ENCODE peak calls at places on chromosomes 12 and 14, in four cellular contexts. I, R, L and W are unnamed samples.

GRCh38 chr14:52902971-52903385 is 47.9 kb downstream of the FERMT2 start:
- DNase-seq in I (no peak), R (no peak), L (no peak), W (no peak)

GRCh38 chr14:62886461-62886860 is 158.8 kb downstream of the KCNH5 start:
- DNase-seq in I (no peak), L (no peak), R (no peak), W (no peak)

GRCh38 chr12:50642035-50642451 is 121.9 kb upstream of the ATF1 start:
- DNase-seq in R (peak; percentile 36), I (peak; percentile 22), L (no peak), W (no peak)

GRCh38 chr12:39003541-39004160 is 98.3 kb upstream of the CPNE8 start:
- DNase-seq in R (peak; percentile 15), L (no peak), I (no peak), W (no peak)

GRCh38 chr14:87306770-87307169 is 686.2 kb downstream of the GALC start:
- DNase-seq in I (no peak), R (no peak), L (no peak), W (no peak)

GRCh38 chr12:1611775-1612174 is 17.3 kb upstream of the WNT5B start:
- DNase-seq in I (no peak), L (no peak), R (no peak), W (no peak)

GRCh38 chr14:91402278-91403068 is 15.1 kb downstream of the CCDC88C start:
- DNase-seq in L (peak; percentile 80), R (no peak), I (no peak), W (peak; percentile 26)

GRCh38 chr12:26055087-26055486 is 69.8 kb downstream of the BHLHE41 start:
- DNase-seq in L (no peak), I (no peak), R (no peak), W (no peak)

GRCh38 chr12:113162102-113163029 is 12.8 kb downstream of the CFAP73 start:
- DNase-seq in L (no peak), I (no peak), R (no peak), W (no peak)

GRCh38 chr12:11778703-11779102 is 129.2 kb downstream of the ETV6 start:
- DNase-seq in I (no peak), L (no peak), R (no peak), W (no peak)

GRCh38 chr12:5014269-5014668 is 29.4 kb upstream of the KCNA5 start:
- DNase-seq in R (no peak), L (no peak), I (no peak), W (no peak)

GRCh38 chr12:51524386-51524901 is 66.6 kb upstream of the SCN8A start:
- DNase-seq in I (no peak), L (no peak), R (no peak), W (no peak)

GRCh38 chr14:23547924-23548323 is 3.6 kb downstream of the ZFHX2 start:
- DNase-seq in L (no peak), R (no peak), I (no peak), W (no peak)

GRCh38 chr12:10511756-10512355 is 6.2 kb downstream of the EIF2S3B start:
- DNase-seq in R (no peak), L (no peak), I (no peak), W (no peak)

GRCh38 chr12:57781241-57781640 is 1.3 kb upstream of the TSFM start:
- DNase-seq in L (no peak), R (no peak), I (no peak), W (no peak)

GRCh38 chr14:103880334-103880985 is 33.1 kb upstream of the PPP1R13B start:
- DNase-seq in I (peak; percentile 54), L (peak; percentile 80), R (no peak), W (peak; percentile 90)

GRCh38 chr12:27331299-27331926 is 1.2 kb upstream of the BMAL2 start:
- DNase-seq in R (peak; percentile 35), L (peak; percentile 20), I (peak; percentile 64), W (no peak)

GRCh38 chr14:96037891-96038557 is 1.1 kb upstream of the C14orf132 start:
- DNase-seq in I (peak; percentile 34), L (peak; percentile 91), R (no peak), W (no peak)

GRCh38 chr14:71403673-71404072 is 496.4 kb downstream of the PCNX1 start:
- DNase-seq in I (no peak), R (peak; percentile 39), L (no peak), W (no peak)

GRCh38 chr12:47852096-47852571 is 32.4 kb upstream of the HDAC7 start:
- DNase-seq in L (no peak), I (no peak), R (peak; percentile 72), W (no peak)

GRCh38 chr12:19131020-19131431 is 1.5 kb downstream of the PLEKHA5 start:
- DNase-seq in I (peak; percentile 18), R (peak; percentile 41), L (peak; percentile 23), W (no peak)

GRCh38 chr12:6345319-6346071 is 3.6 kb upstream of the TNFRSF1A start:
- DNase-seq in R (peak; percentile 84), L (peak; percentile 79), I (peak; percentile 90), W (peak; percentile 85)

GRCh38 chr14:74919421-74920165 is 3.5 kb downstream of the RPS6KL1 start:
- DNase-seq in L (no peak), R (no peak), I (no peak), W (no peak)

GRCh38 chr12:57518176-57518919 is 2.0 kb downstream of the DDIT3 start:
- DNase-seq in R (no peak), L (no peak), I (no peak), W (no peak)

GRCh38 chr14:61570188-61570960 is 124.9 kb upstream of the HIF1A start:
- DNase-seq in L (no peak), I (no peak), R (no peak), W (no peak)

GRCh38 chr12:131672311-131672940 is 38.5 kb upstream of the SFSWAP start:
- DNase-seq in I (no peak), R (no peak), L (no peak), W (no peak)

GRCh38 chr12:107318804-107319535 is 225.6 kb upstream of the CRY1 start:
- DNase-seq in I (no peak), R (no peak), L (no peak), W (no peak)

GRCh38 chr12:131085816-131086591 is 132.3 kb downstream of the ADGRD1 start:
- DNase-seq in I (no peak), L (peak; percentile 12), R (no peak), W (peak; percentile 11)

GRCh38 chr14:73802431-73803188 is 49.0 kb upstream of the PTGR2 start:
- DNase-seq in L (no peak), I (no peak), R (no peak), W (no peak)

GRCh38 chr14:29754134-29754533 is 173.5 kb downstream of the PRKD1 start:
- DNase-seq in R (no peak), I (no peak), L (no peak), W (no peak)

GRCh38 chr12:94150483-94151225 is 2.3 kb downstream of the PLXNC1 start:
- DNase-seq in L (peak; percentile 32), I (no peak), R (no peak), W (peak; percentile 66)

GRCh38 chr12:94267907-94268575 is 119.7 kb downstream of the PLXNC1 start:
- DNase-seq in L (no peak), R (no peak), I (no peak), W (no peak)

DNA sequence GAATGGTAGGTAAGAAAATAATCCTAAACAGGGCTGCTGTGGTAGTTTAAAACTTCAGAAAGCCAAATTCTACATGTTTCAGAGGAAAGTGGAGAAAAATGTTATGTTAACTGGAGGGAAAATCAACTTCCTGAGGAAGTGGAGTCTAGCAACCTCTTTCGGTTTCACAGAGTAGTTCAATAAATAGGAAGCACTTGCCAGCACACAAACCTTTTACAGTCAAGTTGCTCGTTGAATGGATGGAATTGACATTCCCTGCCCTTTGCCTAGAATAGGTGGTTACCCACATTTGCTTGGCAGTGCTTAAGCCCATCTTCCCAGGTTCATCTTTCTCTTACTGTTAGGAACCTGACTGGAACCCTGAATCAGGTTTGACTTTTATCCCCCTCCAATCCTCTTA is 15.9 kb downstream of the ANKRD13A start:
- DNase-seq in I (no peak), L (no peak), R (no peak), W (no peak)
- TF ChIP-seq CTCF in I (no peak), L (no peak), R (no peak), W (no peak)

GRCh38 chr12:75509621-75510020 is 1.8 kb downstream of the KRR1 start:
- DNase-seq in R (no peak), L (no peak), I (no peak), W (no peak)

GRCh38 chr12:75505706-75506312 is 5.6 kb downstream of the KRR1 start:
- DNase-seq in I (no peak), L (no peak), R (peak; percentile 9), W (no peak)

GRCh38 chr12:75508159-75508558 is 3.2 kb downstream of the KRR1 start:
- DNase-seq in R (no peak), L (no peak), I (no peak), W (no peak)

GRCh38 chr12:75511116-75512048 is at the start of gene KRR1:
- DNase-seq in R (peak; percentile 98), L (peak; percentile 95), I (peak; percentile 84), W (peak; percentile 92)
- TF ChIP-seq EP300 in R (no peak), L (no peak), I (no peak), W (no peak)

DNA sequence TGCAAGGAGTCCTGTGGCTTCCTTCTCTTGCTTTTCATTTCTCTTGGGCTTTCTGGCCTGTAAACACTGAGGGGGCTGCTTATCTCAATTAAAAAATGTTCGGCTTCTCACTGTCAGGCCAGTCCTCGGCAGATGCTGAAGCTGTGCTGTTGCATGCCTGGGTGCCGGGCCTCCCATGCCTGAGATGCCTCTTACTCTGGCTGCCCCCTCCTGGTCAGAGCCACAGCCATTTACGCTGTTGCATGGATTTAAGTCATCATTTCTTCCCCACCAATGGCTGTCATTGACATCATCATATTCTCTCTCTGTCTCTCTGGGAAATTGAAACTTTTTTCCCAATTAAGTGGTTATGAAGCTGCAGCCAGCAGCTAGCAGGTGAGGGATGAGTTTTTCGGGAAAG is 53.7 kb downstream of the FOXN4 start:
- DNase-seq in L (no peak), I (no peak), R (peak; percentile 24), W (no peak)
- TF ChIP-seq CTCF in L (no peak), I (no peak), R (peak; percentile 63), W (no peak)

DNA sequence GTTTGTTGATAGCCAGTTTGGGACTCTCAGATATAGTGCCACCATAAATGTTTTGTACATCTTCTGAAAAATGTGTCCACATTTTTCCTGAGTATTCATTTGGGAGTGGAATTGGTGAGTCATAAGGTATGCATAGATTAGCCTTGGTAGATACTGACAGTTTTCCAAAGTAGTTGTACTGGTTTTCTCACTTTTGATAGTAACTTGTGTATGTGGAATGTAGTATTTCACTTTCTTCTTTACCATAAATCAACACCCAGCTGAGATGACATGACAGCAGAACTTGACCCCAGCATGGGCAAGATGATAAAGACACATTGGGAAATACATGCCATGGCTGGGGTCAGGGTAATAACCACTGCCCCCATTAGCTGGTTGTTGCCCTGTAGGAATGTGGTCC is 5.4 kb downstream of the FBXW8 start:
- DNase-seq in R (peak; percentile 37), I (no peak), L (no peak), W (no peak)
- TF ChIP-seq EP300 in R (no peak), I (no peak), L (no peak), W (no peak)

GRCh38 chr12:54139030-54139429 is 49.8 kb downstream of the SMUG1 start:
- DNase-seq in R (no peak), I (no peak), L (no peak), W (no peak)
- TF ChIP-seq CTCF in R (no peak), I (no peak), L (no peak), W (no peak)

GRCh38 chr12:132908145-132909029 is 21.0 kb upstream of the CHFR start:
- DNase-seq in L (peak; percentile 92), R (no peak), I (no peak), W (peak; percentile 97)
- TF ChIP-seq EP300 in L (no peak), R (no peak), I (no peak), W (peak; percentile 48)

GRCh38 chr12:114703060-114703493 is 19.1 kb upstream of the TBX3 start:
- DNase-seq in I (no peak), L (no peak), R (peak; percentile 46), W (no peak)
- TF ChIP-seq CTCF in I (no peak), L (no peak), R (no peak), W (no peak)